ENCODE peak calls at places on chromosomes 6 and 20, in eight cellular contexts. X is tibial artery, V is lower leg skin, R is left lung, M is retinal pigment epithelial cell, J is MCF 10A, N is brain microvascular endothelial cell, U is GM20000. O is an unnamed sample.

GRCh38 chr6:52759085-52759484 is 4.2 kb downstream of the GSTA2 start:
- DNase-seq in J (no peak), X (no peak), U (no peak), R (no peak), N (no peak), M (no peak), V (no peak), O (no peak)

GRCh38 chr6:42923656-42924055 is 5.6 kb upstream of the CNPY3 start:
- DNase-seq in J (no peak), M (no peak), R (no peak), X (no peak), N (no peak), U (no peak), V (no peak), O (no peak)

GRCh38 chr6:100269189-100269588 is 195.5 kb downstream of the SIM1 start:
- DNase-seq in R (no peak), V (no peak), N (peak), U (no peak), J (peak), X (no peak), M (no peak), O (peak)

GRCh38 chr20:17797163-17797562 is 97.4 kb downstream of the BANF2 start:
- DNase-seq in M (no peak), J (no peak), U (no peak), R (no peak), V (no peak), X (no peak), N (no peak), O (no peak)

GRCh38 chr20:55140631-55141030 is 665.2 kb downstream of the DOK5 start:
- DNase-seq in N (no peak), M (no peak), R (no peak), V (no peak), U (no peak), J (no peak), X (no peak), O (no peak)

GRCh38 chr6:130076512-130076911 is 58.1 kb downstream of the L3MBTL3 start:
- DNase-seq in U (no peak), N (no peak), R (no peak), X (no peak), J (no peak), M (no peak), V (no peak), O (no peak)

GRCh38 chr20:57215426-57215825 is 51.0 kb downstream of the BMP7 start:
- DNase-seq in J (no peak), V (no peak), R (no peak), U (no peak), X (no peak), M (no peak), N (no peak), O (no peak)

GRCh38 chr6:108737594-108738546 is 110.4 kb upstream of the ARMC2 start:
- DNase-seq in U (no peak), M (peak), R (no peak), J (peak), X (peak), V (peak), N (peak), O (peak)

GRCh38 chr6:12009180-12009748 is 2.8 kb upstream of the HIVEP1 start:
- DNase-seq in M (no peak), U (no peak), R (no peak), N (peak), J (no peak), X (no peak), V (no peak), O (no peak)

GRCh38 chr6:110811187-110811586 is 4.1 kb downstream of the CDK19 start:
- DNase-seq in U (peak), R (no peak), N (no peak), M (no peak), X (no peak), J (no peak), V (no peak), O (no peak)

GRCh38 chr20:58991720-58992119 is 10.7 kb downstream of the NELFCD start:
- DNase-seq in X (peak), U (no peak), N (no peak), M (no peak), R (no peak), V (no peak), J (no peak), O (no peak)

GRCh38 chr6:146803601-146804000 is 204.8 kb downstream of the ADGB start:
- DNase-seq in N (no peak), J (no peak), M (no peak), V (no peak), X (no peak), R (peak), U (no peak), O (no peak)

GRCh38 chr6:133179483-133179882 is 61.7 kb upstream of the EYA4 start:
- DNase-seq in J (no peak), X (no peak), M (no peak), N (no peak), U (no peak), R (no peak), V (no peak), O (no peak)

GRCh38 chr20:10074513-10074912 is 39.7 kb downstream of the ANKEF1 start:
- DNase-seq in M (peak), V (peak), X (no peak), N (peak), U (no peak), R (no peak), J (peak), O (peak)

DNA sequence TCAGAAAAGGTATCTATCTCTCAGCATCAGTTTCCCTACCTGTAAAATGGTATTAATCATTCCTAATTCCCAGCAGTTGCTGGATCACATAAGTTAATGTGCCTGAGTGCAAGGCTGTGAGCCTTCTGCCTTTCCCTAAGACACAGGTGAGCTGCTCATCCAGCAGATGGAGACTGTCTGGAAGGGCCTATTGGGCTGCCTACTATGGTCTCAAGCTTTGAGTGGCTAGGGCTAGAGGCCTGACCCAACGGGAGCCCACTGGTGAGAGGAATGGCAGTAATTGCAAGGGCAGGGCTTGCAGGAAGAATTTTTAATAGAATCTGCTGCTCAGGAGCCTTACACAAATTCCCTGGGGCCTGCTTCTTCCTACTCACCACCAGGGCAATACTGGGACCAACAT is 4.3 kb downstream of the KHDC1 start:
- DNase-seq in J (no peak), V (no peak), R (no peak), U (no peak), M (no peak), X (no peak), N (no peak), O (no peak)
- TF ChIP-seq CTCF in J (no peak), V (no peak), R (no peak), U (no peak), M (no peak), X (no peak), N (no peak), O (no peak)

DNA sequence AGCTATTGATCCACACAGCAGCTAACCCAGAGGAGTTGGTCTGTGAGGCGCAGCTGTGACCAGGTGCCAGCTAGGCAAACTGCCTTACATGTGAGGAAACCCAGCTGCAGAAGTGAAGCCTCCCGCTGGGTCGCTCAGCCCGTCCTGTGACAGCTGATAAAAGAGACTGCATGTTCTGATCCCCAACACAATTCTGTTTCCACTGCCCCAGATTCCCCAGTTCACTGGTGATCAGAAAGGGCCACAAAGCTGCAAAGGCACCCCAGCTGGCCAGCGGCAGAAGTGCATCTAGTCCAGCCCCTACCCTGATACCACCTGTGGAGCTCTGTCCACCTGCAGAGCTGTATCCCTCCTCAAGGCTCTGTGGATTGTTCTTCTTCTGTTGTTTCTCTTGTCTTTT is 64.5 kb downstream of the CTNNBL1 start:
- DNase-seq in R (no peak), U (no peak), X (no peak), V (no peak), M (no peak), J (peak), N (no peak), O (no peak)
- TF ChIP-seq CTCF in R (no peak), U (no peak), X (no peak), V (no peak), M (peak), J (no peak), N (peak), O (peak)

GRCh38 chr20:4937422-4938319 is 63.6 kb downstream of the SLC23A2 start:
- DNase-seq in U (no peak), J (no peak), V (no peak), N (no peak), X (no peak), M (no peak), R (no peak), O (no peak)

GRCh38 chr20:4932061-4932460 is 69.2 kb downstream of the SLC23A2 start:
- DNase-seq in R (no peak), V (no peak), N (no peak), X (no peak), J (no peak), U (no peak), M (no peak), O (no peak)

GRCh38 chr20:4942336-4942735 is 59.0 kb downstream of the SLC23A2 start:
- DNase-seq in X (no peak), J (no peak), V (no peak), U (no peak), N (no peak), M (no peak), R (no peak), O (peak)

GRCh38 chr20:4936851-4937412 is 64.4 kb downstream of the SLC23A2 start:
- DNase-seq in J (no peak), V (no peak), U (no peak), R (no peak), M (no peak), N (no peak), X (no peak), O (no peak)

GRCh38 chr20:4936392-4936850 is 64.9 kb downstream of the SLC23A2 start:
- DNase-seq in R (no peak), J (no peak), M (no peak), X (no peak), N (no peak), U (no peak), V (no peak), O (no peak)
- TF ChIP-seq CTCF in R (no peak), J (no peak), M (no peak), X (no peak), N (no peak), U (no peak), V (no peak), O (no peak)

DNA sequence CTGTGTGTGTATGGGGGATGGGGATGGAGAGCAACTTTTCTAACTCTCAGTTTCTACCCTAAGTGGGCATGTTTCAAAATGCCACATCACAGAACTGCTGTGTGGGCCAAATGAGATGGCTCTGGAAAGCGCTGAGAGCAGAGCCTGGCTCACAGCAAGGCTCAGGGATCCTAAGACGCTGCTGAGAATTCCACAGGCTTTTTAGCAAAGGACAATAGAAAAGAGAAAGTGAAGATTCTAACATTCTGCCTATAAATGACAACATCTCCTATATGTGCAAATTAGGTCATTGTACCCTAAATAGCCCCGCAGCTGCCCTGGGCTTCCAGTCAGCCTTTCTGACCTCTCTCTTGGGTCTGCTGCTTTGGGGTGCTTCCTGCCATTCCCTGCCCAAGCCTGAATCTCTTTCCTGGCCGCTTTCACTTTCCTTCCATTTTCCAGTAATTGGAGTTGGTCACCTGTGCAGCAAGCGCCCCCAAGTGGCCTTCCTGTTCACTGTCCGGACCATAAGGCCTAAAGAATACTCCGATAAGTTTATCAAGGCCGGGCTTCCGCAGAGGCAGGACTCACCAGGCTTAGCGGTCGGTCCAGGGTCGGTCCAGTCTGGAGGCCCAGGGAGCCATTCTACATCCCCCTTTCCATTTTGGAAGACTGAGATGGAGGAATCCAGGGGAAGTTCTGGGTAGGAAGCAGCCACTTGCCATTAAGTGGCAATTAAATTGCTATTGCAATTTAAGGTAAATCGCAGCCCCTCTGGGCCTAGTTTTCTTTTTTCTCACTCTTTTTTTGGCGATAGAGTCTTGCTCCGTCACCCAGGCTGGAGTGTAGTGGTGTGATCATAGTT is 6.7 kb upstream of the DDR1 start:
- DNase-seq in X (peak), U (peak), V (peak), N (peak), M (no peak), J (peak), R (peak), O (peak)
- TF ChIP-seq CTCF in X (peak), U (peak), V (peak), N (peak), M (peak), J (peak), R (peak), O (peak)

GRCh38 chr6:44028767-44029166 is 98.5 kb downstream of the MRPL14 start:
- DNase-seq in U (no peak), N (no peak), M (no peak), V (no peak), X (peak), R (no peak), J (peak), O (no peak)
- TF ChIP-seq CTCF in U (no peak), N (peak), M (peak), V (no peak), X (no peak), R (no peak), J (peak), O (peak)

DNA sequence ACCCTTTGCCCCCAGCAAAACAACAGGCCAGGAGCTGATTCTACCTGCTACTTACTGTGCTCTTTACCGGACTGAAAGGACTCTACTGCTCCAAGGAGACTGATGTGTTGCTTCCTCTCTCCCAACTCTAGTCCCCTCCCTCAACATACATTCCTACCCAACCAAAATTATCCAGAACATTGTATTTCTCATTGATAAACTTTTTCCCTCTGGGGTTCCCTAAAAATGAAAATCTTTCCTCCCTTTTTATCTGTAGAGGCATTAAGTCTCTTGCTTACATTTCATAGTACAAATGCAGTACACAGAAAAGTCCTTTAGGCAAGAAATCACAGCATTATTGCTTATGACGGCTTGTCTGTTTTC is 940 bp upstream of the HS3ST5 start:
- DNase-seq in N (no peak), M (no peak), X (no peak), V (no peak), J (no peak), R (no peak), U (no peak), O (no peak)
- TF ChIP-seq CTCF in N (no peak), M (no peak), X (no peak), V (no peak), J (no peak), R (no peak), U (no peak), O (no peak)

DNA sequence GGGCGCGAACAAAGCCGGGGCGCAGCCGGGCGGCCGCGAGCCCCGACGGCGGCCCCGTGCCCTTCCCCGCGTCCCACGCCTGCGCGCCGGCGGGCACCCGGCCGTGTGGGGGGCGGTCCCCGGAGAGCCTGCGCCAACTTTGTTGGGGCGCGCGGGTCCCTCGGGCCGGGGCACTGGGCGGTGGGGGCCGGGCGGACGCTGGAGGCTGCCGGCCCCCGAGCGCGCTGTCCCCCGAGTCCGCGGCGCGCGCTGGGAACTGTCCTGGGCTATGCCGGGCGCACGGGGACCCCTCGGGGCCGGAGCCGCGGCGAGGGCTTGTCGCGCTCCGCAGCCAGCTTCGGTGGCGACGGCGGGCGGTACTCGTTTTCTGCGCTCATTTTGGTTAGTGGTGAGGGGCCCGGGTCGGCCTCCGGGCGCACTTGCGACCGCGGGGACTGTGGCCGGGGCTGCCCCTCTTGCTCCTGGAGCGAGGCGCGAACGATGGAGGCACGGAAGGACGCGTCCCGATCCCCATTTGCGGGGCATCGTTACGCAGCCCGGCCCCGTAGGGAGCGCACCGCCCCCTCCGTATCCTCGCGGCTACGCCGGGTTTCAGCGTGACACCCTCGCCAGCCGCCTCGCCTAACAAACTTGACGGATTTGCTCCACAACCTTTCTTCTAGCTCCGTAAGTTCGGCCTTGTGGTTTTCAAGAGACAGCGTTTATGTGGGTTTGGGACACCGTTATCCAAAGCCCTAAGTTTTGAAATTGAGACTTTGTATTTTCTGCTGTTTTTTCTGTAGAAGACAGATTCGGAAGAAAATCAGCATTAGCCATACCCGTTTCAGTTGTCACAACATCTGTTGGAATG is 632 bp downstream of the SS18L1 start:
- DNase-seq in V (no peak), R (peak), N (no peak), M (no peak), X (peak), U (peak), J (peak), O (no peak)
- TF ChIP-seq CTCF in V (no peak), R (no peak), N (no peak), M (no peak), X (no peak), U (no peak), J (no peak), O (peak)

GRCh38 chr6:70073637-70074036 is 207.3 kb downstream of the COL19A1 start:
- DNase-seq in X (no peak), U (no peak), V (no peak), N (no peak), M (no peak), R (no peak), J (no peak), O (no peak)
- TF ChIP-seq CTCF in X (no peak), U (no peak), V (no peak), N (no peak), M (no peak), R (no peak), J (no peak), O (no peak)

GRCh38 chr6:125952764-125953501 is 3.6 kb upstream of the HINT3 start:
- DNase-seq in X (no peak), J (peak), V (no peak), U (peak), R (peak), M (no peak), N (peak), O (no peak)
- TF ChIP-seq CTCF in X (no peak), J (peak), V (no peak), U (peak), R (no peak), M (peak), N (peak), O (peak)

GRCh38 chr6:161101517-161101916 is 109.9 kb downstream of the MAP3K4 start:
- DNase-seq in M (no peak), X (no peak), N (no peak), V (no peak), R (no peak), U (no peak), J (no peak), O (no peak)
- TF ChIP-seq CTCF in M (peak), X (no peak), N (peak), V (no peak), R (no peak), U (no peak), J (no peak), O (peak)

O was measured in BJ.